ENCODE peak calls at places on chromosomes 3 and 15, in eight cellular contexts. B is AG10803, V is stomach, W is natural killer cell, N is GM13977, U is GM20000, P is chondrocyte, L is NB4. H is an unnamed sample.

GRCh38 chr15:94844533-94845390 is 613.4 kb downstream of the MCTP2 start:
- DNase-seq in B (peak; percentile 22), V (peak; percentile 82), W (no peak), N (no peak), U (no peak), P (no peak), L (no peak), H (peak; percentile 41)

GRCh38 chr3:153232737-153233330 is 70.8 kb downstream of the RAP2B start:
- DNase-seq in B (peak; percentile 76), V (no peak), W (no peak), N (no peak), U (no peak), P (no peak), L (no peak), H (no peak)

GRCh38 chr15:81427176-81427575 is 53.2 kb upstream of the TMC3 start:
- DNase-seq in B (no peak), V (no peak), W (no peak), N (no peak), U (no peak), P (no peak), L (no peak), H (no peak)

GRCh38 chr15:60379466-60380274 is 18.1 kb downstream of the ANXA2 start:
- DNase-seq in B (peak; percentile 100), V (no peak), W (no peak), N (no peak), U (no peak), P (no peak), L (peak; percentile 27), H (no peak)

GRCh38 chr3:4757949-4758855 is 221.0 kb upstream of the BHLHE40 start:
- DNase-seq in B (no peak), V (no peak), W (no peak), N (no peak), U (no peak), P (no peak), L (no peak), H (no peak)

GRCh38 chr3:90015688-90016356 is 908.4 kb downstream of the EPHA3 start:
- DNase-seq in B (peak; percentile 18), V (no peak), W (no peak), N (no peak), U (no peak), P (no peak), L (no peak), H (no peak)

GRCh38 chr3:154060606-154061380 is 60.4 kb upstream of the ARHGEF26 start:
- DNase-seq in B (peak; percentile 83), V (no peak), W (no peak), N (no peak), U (no peak), P (no peak), L (no peak), H (no peak)

GRCh38 chr15:39194431-39194830 is 386.4 kb upstream of the THBS1 start:
- DNase-seq in B (peak; percentile 81), V (no peak), W (no peak), N (no peak), U (no peak), P (no peak), L (no peak), H (no peak)

GRCh38 chr3:29285356-29286070 is 4.6 kb downstream of the RBMS3 start:
- DNase-seq in B (peak; percentile 46), V (no peak), W (no peak), N (no peak), U (no peak), P (no peak), L (no peak), H (no peak)

GRCh38 chr3:42300013-42300412 is 34.0 kb upstream of the CCK start:
- DNase-seq in B (peak; percentile 27), V (no peak), W (no peak), N (no peak), U (peak; percentile 37), P (no peak), L (peak; percentile 46), H (peak; percentile 69)

GRCh38 chr3:147654827-147655226 is 245.7 kb downstream of the ZIC1 start:
- DNase-seq in B (peak; percentile 63), V (no peak), W (no peak), N (no peak), U (no peak), P (no peak), L (no peak), H (no peak)

GRCh38 chr3:188269040-188269439 is 115.1 kb downstream of the LPP start:
- DNase-seq in B (no peak), V (no peak), W (no peak), N (no peak), U (no peak), P (no peak), L (peak; percentile 35), H (no peak)

GRCh38 chr3:196712514-196713413 is 587 bp downstream of the PIGX start:
- DNase-seq in B (peak; percentile 67), V (peak; percentile 72), W (no peak), N (no peak), U (no peak), P (no peak), L (peak; percentile 58), H (no peak)

GRCh38 chr3:35484939-35485605 is 154.3 kb upstream of the ARPP21 start:
- DNase-seq in B (no peak), V (no peak), W (no peak), N (no peak), U (no peak), P (no peak), L (no peak), H (no peak)

GRCh38 chr3:144429719-144430121 is 458.1 kb downstream of the DIPK2A start:
- DNase-seq in B (peak; percentile 13), V (no peak), W (no peak), N (peak; percentile 30), U (peak; percentile 26), P (no peak), L (no peak), H (no peak)

GRCh38 chr15:71079208-71080044 is 35.8 kb upstream of the THSD4 start:
- DNase-seq in B (peak; percentile 90), V (peak; percentile 84), W (no peak), N (no peak), U (no peak), P (no peak), L (no peak), H (no peak)

GRCh38 chr15:59887211-59887610 is 116.9 kb upstream of the FOXB1 start:
- DNase-seq in B (no peak), V (no peak), W (no peak), N (no peak), U (no peak), P (no peak), L (no peak), H (no peak)

GRCh38 chr3:47892284-47892683 is 89.3 kb downstream of the DHX30 start:
- DNase-seq in B (no peak), V (no peak), W (no peak), N (no peak), U (no peak), P (no peak), L (no peak), H (no peak)

GRCh38 chr3:146817705-146818104 is 212.6 kb upstream of the PLSCR5 start:
- DNase-seq in B (peak; percentile 70), V (no peak), W (no peak), N (no peak), U (no peak), P (no peak), L (peak; percentile 4), H (no peak)

GRCh38 chr3:171256445-171257250 is 203.6 kb downstream of the TNIK start:
- DNase-seq in B (no peak), V (no peak), W (no peak), N (no peak), U (no peak), P (no peak), L (peak; percentile 34), H (no peak)

GRCh38 chr3:25533365-25533764 is 105.3 kb downstream of the RARB start:
- DNase-seq in B (no peak), V (no peak), W (no peak), N (no peak), U (no peak), P (no peak), L (no peak), H (no peak)

GRCh38 chr3:64559658-64560057 is 128.1 kb downstream of the ADAMTS9 start:
- DNase-seq in B (peak; percentile 21), V (no peak), W (no peak), N (no peak), U (no peak), P (no peak), L (no peak), H (no peak)

GRCh38 chr3:30810617-30811016 is 83.8 kb downstream of the GADL1 start:
- DNase-seq in B (no peak), V (no peak), W (peak; percentile 18), N (no peak), U (no peak), P (no peak), L (no peak), H (no peak)

GRCh38 chr3:138114988-138115971 is at the start of gene DZIP1L:
- DNase-seq in B (peak; percentile 67), V (peak; percentile 56), W (no peak), N (peak; percentile 75), U (peak; percentile 81), P (peak; percentile 93), L (peak; percentile 73), H (peak; percentile 65)
- TF ChIP-seq CTCF in B (no peak), V (peak; percentile 55), W (no peak), N (peak; percentile 77), U (peak; percentile 63), P (peak; percentile 73), L (peak; percentile 28), H (peak; percentile 66)

GRCh38 chr3:120181632-120182031 is 87.4 kb upstream of the GSK3B start:
- DNase-seq in B (no peak), V (no peak), W (no peak), N (no peak), U (no peak), P (no peak), L (peak; percentile 9), H (no peak)
- TF ChIP-seq CTCF in B (no peak), V (no peak), W (no peak), N (no peak), U (no peak), P (peak; percentile 25), L (no peak), H (no peak)

GRCh38 chr3:52897130-52898109 is at the start of gene STIMATE:
- DNase-seq in B (peak; percentile 77), V (peak; percentile 92), W (peak; percentile 78), N (peak; percentile 97), U (peak; percentile 98), P (no peak), L (peak; percentile 89), H (peak; percentile 83)
- TF ChIP-seq CTCF in B (no peak), V (no peak), W (no peak), N (no peak), U (no peak), P (peak; percentile 28), L (no peak), H (no peak)

GRCh38 chr15:99253381-99254090 is 2.3 kb downstream of the LRRC28 start:
- DNase-seq in B (peak; percentile 87), V (no peak), W (no peak), N (no peak), U (peak; percentile 30), P (no peak), L (no peak), H (no peak)
- TF ChIP-seq CTCF in B (peak; percentile 27), V (no peak), W (no peak), N (no peak), U (no peak), P (no peak), L (no peak), H (no peak)

GRCh38 chr15:47273817-47274216 is 443.5 kb upstream of the SEMA6D start:
- DNase-seq in B (no peak), V (no peak), W (no peak), N (no peak), U (no peak), P (no peak), L (no peak), H (no peak)
- TF ChIP-seq CTCF in B (no peak), V (no peak), W (no peak), N (no peak), U (no peak), P (no peak), L (no peak), H (no peak)

H was measured in progenitor cell of endocrine pancreas.